ENCODE peak calls at places on chromosomes 7 and 10, in seven cellular contexts. Z is PC-3, V is neural progenitor cell, O is GM23248, I is HCT116, M is SK-N-SH, Q is GM23338. H is an unnamed sample.

GRCh38 chr10:114917927-114918672 is 19.9 kb upstream of the TRUB1 start:
- DNase-seq in M (no peak), V (peak), Q (peak), I (no peak), Z (peak), O (no peak), H (no peak)

GRCh38 chr7:126495001-126495400 is 757.7 kb downstream of the GRM8 start:
- DNase-seq in O (no peak), Q (no peak), Z (no peak), I (no peak), M (no peak), V (no peak), H (no peak)

GRCh38 chr10:125159486-125159931 is 854 bp downstream of the CTBP2 start:
- DNase-seq in Q (no peak), Z (no peak), V (peak), M (peak), O (peak), I (no peak), H (no peak)

GRCh38 chr7:138584283-138584682 is 116.9 kb downstream of the SVOPL start:
- DNase-seq in I (no peak), M (no peak), Q (no peak), O (peak), V (no peak), Z (no peak), H (no peak)

GRCh38 chr7:151940048-151940845 is 16.0 kb upstream of the GALNTL5 start:
- DNase-seq in Z (peak), I (no peak), V (no peak), O (peak), M (peak), Q (no peak), H (no peak)

GRCh38 chr7:158733762-158734494 is 29.3 kb upstream of the NCAPG2 start:
- DNase-seq in M (no peak), O (no peak), Q (peak), I (no peak), V (no peak), Z (no peak), H (no peak)

GRCh38 chr10:118730699-118731456 is 23.9 kb downstream of the CACUL1 start:
- DNase-seq in I (no peak), O (no peak), M (no peak), Z (peak), Q (no peak), V (no peak), H (no peak)

GRCh38 chr7:117673839-117674238 is 194.0 kb downstream of the CFTR start:
- DNase-seq in M (peak), V (no peak), Q (no peak), Z (peak), I (peak), O (peak), H (peak)

GRCh38 chr10:1538531-1539061 is 198.7 kb downstream of the ADARB2 start:
- DNase-seq in Z (no peak), V (no peak), M (no peak), O (no peak), Q (no peak), I (no peak), H (no peak)

GRCh38 chr7:143391462-143392404 is 10.6 kb downstream of the ZYX start:
- DNase-seq in I (no peak), M (no peak), V (no peak), O (peak), Q (no peak), Z (no peak), H (no peak)

GRCh38 chr10:101602767-101603398 is 14.8 kb downstream of the DPCD start:
- DNase-seq in V (peak), M (peak), I (peak), O (peak), Z (peak), Q (peak), H (peak)

GRCh38 chr10:667096-667495 is 22.4 kb downstream of the DIP2C start:
- DNase-seq in M (no peak), O (no peak), I (no peak), V (no peak), Z (no peak), Q (no peak), H (no peak)

GRCh38 chr10:125774144-125774543 is 1.5 kb downstream of the MMP21 start:
- DNase-seq in V (no peak), M (no peak), Q (no peak), Z (no peak), O (no peak), I (no peak), H (no peak)

GRCh38 chr7:87100326-87100725 is 40.9 kb upstream of the ELAPOR2 start:
- DNase-seq in V (no peak), O (peak), M (no peak), Q (no peak), Z (peak), I (no peak), H (no peak)

GRCh38 chr10:93745411-93746065 is 12.2 kb upstream of the LGI1 start:
- DNase-seq in V (peak), M (no peak), Z (peak), I (no peak), O (peak), Q (peak), H (peak)

GRCh38 chr10:17049195-17049594 is 80.4 kb downstream of the CUBN start:
- DNase-seq in M (no peak), I (no peak), O (peak), Q (no peak), V (no peak), Z (no peak), H (no peak)

GRCh38 chr10:12479437-12479844 is 130.1 kb downstream of the CAMK1D start:
- DNase-seq in Z (no peak), V (no peak), Q (no peak), M (no peak), I (no peak), O (no peak), H (no peak)

GRCh38 chr10:85612833-85613232 is 753.8 kb downstream of the GRID1 start:
- DNase-seq in V (no peak), I (peak), Q (peak), M (no peak), O (no peak), Z (no peak), H (peak)

GRCh38 chr7:148894596-148894995 is 10.5 kb upstream of the EZH2 start:
- DNase-seq in Q (no peak), M (no peak), Z (no peak), I (no peak), V (no peak), O (peak), H (no peak)

GRCh38 chr7:87600130-87601124 is at the start of gene ABCB1:
- DNase-seq in Z (no peak), O (peak), I (peak), Q (peak), V (peak), M (peak), H (no peak)

GRCh38 chr10:61486251-61486650 is 33.1 kb upstream of the TMEM26 start:
- DNase-seq in Z (no peak), M (no peak), O (no peak), Q (no peak), V (no peak), I (no peak), H (no peak)

GRCh38 chr10:131579251-131580071 is 267.9 kb upstream of the TCERG1L start:
- DNase-seq in I (no peak), Q (no peak), O (no peak), M (no peak), V (no peak), Z (no peak), H (no peak)

GRCh38 chr7:93715234-93715633 is 140.7 kb upstream of the CALCR start:
- DNase-seq in Z (peak), I (peak), Q (peak), M (peak), O (peak), V (peak), H (peak)

GRCh38 chr10:3976718-3977117 is 191.7 kb upstream of the KLF6 start:
- DNase-seq in O (no peak), Z (no peak), I (no peak), M (no peak), Q (no peak), V (no peak), H (no peak)

GRCh38 chr7:118870187-118870586 is 645.7 kb downstream of the ANKRD7 start:
- DNase-seq in M (no peak), Z (peak), Q (peak), I (peak), O (no peak), V (peak), H (no peak)

GRCh38 chr10:46544989-46545791 is 11.3 kb downstream of the GPRIN2 start:
- DNase-seq in O (peak), I (peak), Z (peak), V (peak), Q (peak), M (peak), H (peak)

GRCh38 chr7:6705959-6706665 is 635 bp downstream of the ZNF12 start:
- DNase-seq in Z (no peak), V (peak), M (no peak), O (peak), Q (peak), I (no peak), H (peak)

GRCh38 chr7:72152171-72153131 is 259.7 kb downstream of the CALN1 start:
- DNase-seq in I (no peak), Z (no peak), Q (no peak), O (no peak), M (no peak), V (peak), H (no peak)

GRCh38 chr10:131839351-131839750 is 61.5 kb upstream of the PPP2R2D start:
- DNase-seq in Z (no peak), Q (no peak), M (no peak), V (no peak), I (no peak), O (no peak), H (no peak)

GRCh38 chr7:132145466-132145865 is 430.8 kb downstream of the PLXNA4 start:
- DNase-seq in M (no peak), O (peak), Q (no peak), Z (peak), I (no peak), V (peak), H (no peak)

GRCh38 chr7:104979167-104979841 is 34.7 kb upstream of the KMT2E start:
- DNase-seq in V (peak), I (no peak), Z (no peak), M (no peak), Q (peak), O (peak), H (no peak)

GRCh38 chr10:122115874-122116273 is 126.9 kb downstream of the TACC2 start:
- DNase-seq in O (no peak), Z (no peak), Q (no peak), I (no peak), M (no peak), V (no peak), H (no peak)

GRCh38 chr7:140571537-140572122 is 69.0 kb downstream of the DENND2A start:
- DNase-seq in Z (peak), Q (no peak), M (no peak), O (peak), V (no peak), I (no peak), H (no peak)

GRCh38 chr10:130479146-130479545 is 343.0 kb downstream of the GLRX3 start:
- DNase-seq in O (no peak), Q (no peak), I (no peak), M (no peak), Z (no peak), V (no peak), H (no peak)

GRCh38 chr7:46754135-46754730 is 827.7 kb downstream of the TNS3 start:
- DNase-seq in I (peak), M (no peak), Z (peak), O (peak), V (no peak), Q (no peak), H (no peak)

GRCh38 chr10:109922976-109923921 is at the start of gene XPNPEP1:
- DNase-seq in Q (peak), V (peak), O (peak), Z (peak), I (peak), M (peak), H (peak)

GRCh38 chr10:9547921-9548904 is 1469.5 kb upstream of the CELF2 start:
- DNase-seq in Z (no peak), I (no peak), O (no peak), M (peak), Q (no peak), V (no peak), H (no peak)

DNA sequence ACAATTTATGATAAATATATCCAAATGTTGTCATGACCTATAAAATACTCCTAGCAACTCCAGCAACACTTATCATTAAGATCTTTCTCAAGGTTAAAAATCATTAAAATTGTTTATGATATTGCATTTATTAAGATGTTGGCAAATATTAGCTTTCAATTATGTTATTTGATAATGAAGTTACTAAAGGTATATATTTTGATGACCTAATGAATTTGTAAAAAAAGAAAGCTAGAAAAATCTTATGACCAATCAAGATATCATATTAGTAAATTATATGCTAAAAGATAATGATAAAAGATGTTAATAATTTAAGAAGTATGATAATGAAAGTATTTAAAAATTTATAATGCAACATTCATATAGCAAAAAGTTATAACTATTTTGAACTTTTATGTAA is 66.3 kb upstream of the RAB18 start:
- DNase-seq in M (no peak), Q (no peak), V (no peak), Z (no peak), I (no peak), O (no peak), H (no peak)
- TF ChIP-seq EZH2phosphoT487 in M (no peak), Q (no peak), V (no peak), Z (no peak), I (no peak), O (no peak), H (no peak)

DNA sequence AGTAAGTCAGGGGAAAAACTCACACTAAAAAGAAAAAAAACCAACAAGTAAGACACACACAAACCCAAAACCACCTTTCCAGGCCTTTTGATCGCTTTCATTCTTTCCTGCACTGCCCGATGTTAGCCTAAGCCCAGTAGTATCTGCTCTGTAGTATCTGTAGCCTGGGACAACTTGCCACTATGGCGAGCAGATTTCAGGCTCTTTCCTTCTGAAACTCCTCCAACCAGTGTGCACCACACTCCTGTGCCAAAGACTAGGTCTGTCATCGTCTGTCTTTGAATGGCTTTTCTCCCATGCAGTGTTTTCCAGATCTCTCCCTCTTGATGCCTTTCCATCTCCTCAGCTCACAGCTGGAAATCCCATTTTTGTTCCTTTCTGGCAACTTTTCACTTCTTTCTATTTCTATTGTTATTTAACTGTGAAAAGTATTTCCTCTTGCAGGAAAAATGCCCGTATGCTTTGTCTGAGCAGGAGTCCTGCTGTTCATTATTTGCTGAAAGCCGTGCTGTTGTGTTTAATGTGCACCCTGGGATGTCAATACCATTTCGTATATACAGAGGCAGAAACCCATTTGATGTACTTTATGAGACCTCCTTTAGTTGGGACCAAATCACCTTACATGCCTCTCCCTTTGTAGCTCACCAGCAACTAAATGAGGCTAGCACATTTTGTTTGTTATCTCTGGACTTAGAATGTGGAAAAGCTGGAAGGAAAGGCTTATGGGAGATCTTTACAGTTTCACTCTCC is 373.7 kb downstream of the PHTF2 start:
- DNase-seq in Q (peak), I (no peak), Z (no peak), M (no peak), V (peak), O (no peak), H (no peak)
- TF ChIP-seq EZH2phosphoT487 in Q (no peak), I (no peak), Z (no peak), M (no peak), V (no peak), O (no peak), H (no peak)

DNA sequence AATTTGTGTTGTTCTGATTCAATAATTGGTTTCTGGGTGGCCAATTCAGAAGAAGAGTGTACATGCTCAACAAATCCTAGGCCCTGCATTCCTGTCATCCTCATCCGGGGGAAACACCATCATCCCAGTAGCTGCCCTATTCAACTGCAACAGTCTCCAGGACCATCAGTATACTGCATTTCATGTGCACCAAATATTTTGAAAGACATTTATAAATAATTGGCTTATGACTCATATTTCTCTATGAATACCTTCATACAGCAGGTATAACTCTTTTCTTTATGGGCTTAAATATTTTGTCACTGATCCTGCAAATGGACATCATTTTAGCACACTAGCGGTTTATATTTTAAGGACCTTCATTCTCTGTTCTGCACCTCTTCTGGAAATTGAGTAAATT is 38.0 kb downstream of the CD36 start:
- DNase-seq in M (no peak), Z (peak), V (no peak), Q (no peak), I (no peak), O (no peak), H (no peak)
- TF ChIP-seq EZH2phosphoT487 in M (no peak), Z (no peak), V (no peak), Q (no peak), I (no peak), O (no peak), H (no peak)

GRCh38 chr10:21934307-21934706 is 69.2 kb downstream of the DNAJC1 start:
- DNase-seq in M (no peak), I (no peak), Z (no peak), V (no peak), Q (no peak), O (no peak), H (no peak)
- TF ChIP-seq EZH2phosphoT487 in M (no peak), I (no peak), Z (no peak), V (no peak), Q (no peak), O (no peak), H (no peak)

DNA sequence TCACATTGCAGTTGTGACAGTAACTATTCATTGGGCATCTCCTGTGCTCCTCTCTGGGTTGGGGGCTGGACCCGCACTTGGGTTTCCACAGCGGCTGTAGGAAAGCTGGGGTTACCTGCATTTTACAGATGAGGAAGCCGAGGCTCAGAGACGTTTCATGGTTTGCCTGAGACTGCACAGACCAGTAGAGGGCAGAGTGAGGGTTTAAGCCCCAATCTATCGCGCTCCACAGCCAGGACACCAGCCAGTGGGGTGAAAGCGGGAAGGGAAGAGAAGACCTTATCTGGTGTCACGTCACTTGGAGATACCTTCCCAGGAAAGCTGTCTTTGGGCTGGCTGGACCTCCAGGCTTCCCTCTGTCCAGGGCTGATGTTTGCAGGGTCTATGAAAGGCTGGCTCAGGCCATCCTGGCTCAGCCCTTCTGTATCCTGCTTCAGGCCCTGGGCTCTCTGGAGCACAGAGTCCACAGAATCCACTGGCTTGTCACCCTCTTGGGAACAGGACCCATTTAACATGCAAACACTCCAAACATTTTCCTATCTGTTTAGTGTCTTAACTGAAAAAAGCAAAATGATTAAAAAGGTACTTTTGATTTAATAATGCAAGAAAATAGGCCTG is 167.7 kb downstream of the EMX2 start:
- DNase-seq in V (no peak), O (no peak), I (no peak), Z (no peak), M (no peak), Q (peak), H (peak)
- TF ChIP-seq EZH2phosphoT487 in V (no peak), O (no peak), I (no peak), Z (no peak), M (no peak), Q (no peak), H (no peak)

GRCh38 chr10:72311667-72312066 is 37.9 kb downstream of the DDIT4 start:
- DNase-seq in O (no peak), I (no peak), Z (no peak), Q (no peak), M (no peak), V (no peak), H (no peak)
- TF ChIP-seq EZH2phosphoT487 in O (no peak), I (no peak), Z (no peak), Q (no peak), M (no peak), V (no peak), H (no peak)

GRCh38 chr10:67725567-67725966 is 29.6 kb upstream of the CTNNA3 start:
- DNase-seq in I (no peak), V (no peak), M (no peak), O (no peak), Q (no peak), Z (no peak), H (no peak)
- TF ChIP-seq EZH2phosphoT487 in I (no peak), V (no peak), M (no peak), O (no peak), Q (no peak), Z (no peak), H (no peak)

GRCh38 chr10:22436893-22437619 is 91.8 kb downstream of the SPAG6 start:
- DNase-seq in M (peak), O (peak), Q (peak), V (peak), I (peak), Z (peak), H (peak)
- TF ChIP-seq EZH2phosphoT487 in M (no peak), O (no peak), Q (no peak), V (peak), I (no peak), Z (no peak), H (peak)

DNA sequence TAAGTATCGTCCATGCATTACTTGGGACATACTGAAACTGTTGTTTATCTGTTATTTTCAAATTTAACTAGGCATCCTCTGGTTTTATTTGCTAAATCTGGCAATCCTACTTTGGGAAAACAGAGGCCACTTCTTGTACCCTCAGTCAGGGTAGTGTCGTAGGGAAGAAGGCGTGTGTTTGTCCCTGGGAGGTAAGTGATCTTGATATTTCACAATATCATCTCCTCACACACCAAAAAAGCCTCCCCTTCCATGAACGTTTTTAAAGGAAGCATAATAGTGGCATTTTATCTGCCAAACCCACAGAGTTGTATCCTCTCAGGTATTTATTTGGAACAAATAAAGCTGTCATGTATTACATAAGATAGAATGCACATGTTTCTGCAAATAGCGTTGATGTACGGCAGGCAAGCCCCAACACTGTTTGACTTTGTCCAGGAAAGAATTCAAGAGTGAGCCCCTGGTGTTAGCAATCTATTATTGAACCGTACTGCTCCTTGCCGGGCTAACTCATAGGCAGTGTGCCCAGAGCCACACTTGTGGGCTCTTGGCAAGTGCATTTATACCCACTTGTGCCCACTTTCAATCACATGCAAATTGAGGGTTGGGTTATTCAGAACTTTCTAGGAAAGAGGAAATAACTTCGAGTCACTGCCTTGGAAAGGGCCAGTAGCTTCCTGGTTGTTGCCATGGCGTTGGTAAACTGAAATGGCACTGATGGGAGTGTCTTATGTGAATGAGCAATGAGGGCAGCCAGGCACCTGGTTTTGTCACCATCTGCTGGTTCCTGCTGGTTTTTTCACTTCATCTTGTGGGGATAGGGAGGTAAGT is 266.0 kb downstream of the USP6NL start:
- DNase-seq in V (peak), I (peak), O (peak), M (no peak), Q (peak), Z (peak), H (peak)
- TF ChIP-seq EZH2phosphoT487 in V (no peak), I (no peak), O (no peak), M (no peak), Q (no peak), Z (no peak), H (no peak)

H was measured in OCI-LY7.